ENCODE peak calls at places on chromosome 6, in ten cellular contexts. E is ovary, T is foreskin fibroblast, D is PC-3, J is fibroblast of lung, C is uterus, N is heart right ventricle, I is bronchial epithelial cell, A is kidney epithelial cell, G is cardiac fibroblast. Z is an unnamed sample.

GRCh38 chr6:88749849-88750248 is 213.6 kb downstream of the RNGTT start:
- DNase-seq in E (no peak), A (no peak), D (no peak), N (no peak), G (no peak), T (no peak), C (no peak), I (peak), J (no peak), Z (no peak)

GRCh38 chr6:3039384-3039783 is 28.9 kb upstream of the RIPK1 start:
- DNase-seq in J (no peak), I (no peak), T (no peak), E (no peak), A (no peak), G (no peak), C (no peak), N (no peak), D (no peak), Z (no peak)

GRCh38 chr6:108562503-108562993 is 1.8 kb downstream of the FOXO3 start:
- DNase-seq in D (peak), A (peak), J (peak), N (peak), G (peak), C (peak), I (peak), E (peak), T (peak), Z (no peak)

GRCh38 chr6:150336299-150336698 is 32.5 kb upstream of the IYD start:
- DNase-seq in G (peak), A (peak), J (no peak), E (no peak), N (no peak), T (no peak), C (no peak), D (peak), I (peak), Z (peak)

GRCh38 chr6:14765106-14765505 is 480.8 kb upstream of the JARID2 start:
- DNase-seq in D (peak), T (peak), I (peak), E (no peak), J (peak), A (no peak), N (no peak), G (peak), C (no peak), Z (no peak)

GRCh38 chr6:113351183-113351834 is 505.8 kb upstream of the MARCKS start:
- DNase-seq in D (peak), C (no peak), J (peak), G (peak), I (peak), A (no peak), T (peak), E (no peak), N (peak), Z (no peak)

GRCh38 chr6:83341765-83342164 is 89.1 kb downstream of the ME1 start:
- DNase-seq in J (no peak), D (no peak), I (no peak), E (no peak), G (no peak), A (no peak), C (no peak), T (no peak), N (no peak), Z (peak)

GRCh38 chr6:93624408-93624807 is 205.0 kb upstream of the EPHA7 start:
- DNase-seq in A (no peak), D (no peak), G (peak), T (no peak), E (no peak), J (no peak), N (no peak), C (no peak), I (no peak), Z (no peak)

GRCh38 chr6:145863988-145864616 is 49.5 kb upstream of the FBXO30 start:
- DNase-seq in C (no peak), J (no peak), T (no peak), N (no peak), A (no peak), E (no peak), D (no peak), I (no peak), G (no peak), Z (peak)

GRCh38 chr6:19417713-19418112 is 419.5 kb upstream of the ID4 start:
- DNase-seq in D (peak), T (peak), G (peak), E (no peak), N (no peak), J (peak), C (no peak), I (peak), A (peak), Z (no peak)

GRCh38 chr6:36368921-36369880 is 18.3 kb downstream of the ETV7 start:
- DNase-seq in A (peak), D (no peak), G (peak), T (peak), E (peak), I (peak), C (no peak), N (no peak), J (peak), Z (no peak)

GRCh38 chr6:167233490-167233889 is 57.6 kb upstream of the UNC93A start:
- DNase-seq in E (no peak), I (no peak), N (no peak), J (no peak), C (no peak), D (no peak), G (no peak), T (no peak), A (no peak), Z (no peak)

GRCh38 chr6:11460001-11460668 is 77.4 kb upstream of the TMEM170B start:
- DNase-seq in C (no peak), A (no peak), J (no peak), E (no peak), I (peak), G (peak), T (peak), D (peak), N (no peak), Z (peak)

GRCh38 chr6:47780510-47781356 is 1.1 kb upstream of the OPN5 start:
- DNase-seq in G (peak), N (peak), A (peak), I (peak), J (peak), E (no peak), T (peak), C (no peak), D (peak), Z (peak)

GRCh38 chr6:1901556-1901955 is 291.8 kb downstream of the FOXC1 start:
- DNase-seq in A (peak), T (peak), G (peak), J (peak), I (peak), D (peak), C (no peak), N (no peak), E (no peak), Z (no peak)

GRCh38 chr6:33430991-33431879 is 11.4 kb downstream of the SYNGAP1 start:
- DNase-seq in D (no peak), C (peak), E (peak), J (peak), T (peak), I (no peak), G (peak), A (no peak), N (peak), Z (peak)

GRCh38 chr6:45784250-45784649 is 231.4 kb downstream of the CLIC5 start:
- DNase-seq in G (no peak), E (no peak), C (no peak), T (no peak), J (no peak), D (no peak), I (no peak), A (no peak), N (no peak), Z (no peak)

GRCh38 chr6:45789238-45789637 is 226.4 kb downstream of the CLIC5 start:
- DNase-seq in A (no peak), E (no peak), N (no peak), D (no peak), I (no peak), G (no peak), C (no peak), J (no peak), T (no peak), Z (no peak)

GRCh38 chr6:45783716-45784115 is 231.9 kb downstream of the CLIC5 start:
- DNase-seq in D (no peak), A (no peak), T (no peak), N (no peak), E (no peak), C (no peak), G (no peak), I (peak), J (no peak), Z (no peak)

GRCh38 chr6:45786243-45786795 is 229.3 kb downstream of the CLIC5 start:
- DNase-seq in G (no peak), I (no peak), E (no peak), J (no peak), D (no peak), N (no peak), T (peak), A (no peak), C (no peak), Z (no peak)

DNA sequence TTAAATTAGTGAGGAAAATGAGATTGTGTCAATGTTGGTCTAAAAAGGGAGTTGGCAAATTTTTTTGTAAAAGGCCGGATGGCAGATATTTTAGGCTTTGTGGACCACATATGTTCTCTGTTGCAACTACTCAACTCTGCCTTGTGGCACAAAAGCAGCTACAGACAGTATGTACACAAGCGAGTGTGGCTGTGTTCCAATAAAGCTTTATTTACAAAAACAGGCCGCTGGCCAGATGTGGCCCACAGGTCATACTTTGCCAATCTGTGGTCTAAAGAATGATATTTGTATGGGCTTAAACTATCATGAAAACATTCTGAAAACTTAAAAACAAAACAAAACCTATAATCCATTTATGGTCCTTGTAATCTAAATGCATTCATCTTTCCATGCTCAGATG is 228.3 kb downstream of the CLIC5 start:
- DNase-seq in C (no peak), A (no peak), J (peak), D (no peak), I (no peak), G (no peak), T (no peak), E (no peak), N (no peak), Z (no peak)
- TF ChIP-seq CTCF in C (no peak), A (no peak), J (no peak), D (no peak), I (no peak), G (no peak), T (no peak), E (no peak), N (no peak), Z (no peak)

GRCh38 chr6:39931607-39932006 is 2.7 kb downstream of the MOCS1 start:
- DNase-seq in G (no peak), J (no peak), C (no peak), I (no peak), T (no peak), D (no peak), A (no peak), E (no peak), N (no peak), Z (no peak)

GRCh38 chr6:39933669-39934059 is 598 bp downstream of the MOCS1 start:
- DNase-seq in J (no peak), D (no peak), E (no peak), N (no peak), T (no peak), G (no peak), I (no peak), C (no peak), A (no peak), Z (no peak)

GRCh38 chr6:39930540-39930939 is 3.7 kb downstream of the MOCS1 start:
- DNase-seq in N (no peak), J (no peak), G (no peak), D (no peak), C (no peak), I (no peak), T (no peak), A (no peak), E (no peak), Z (no peak)

GRCh38 chr6:39934060-39934757 is at the start of gene MOCS1:
- DNase-seq in A (no peak), I (peak), N (peak), D (peak), J (peak), T (peak), C (peak), E (peak), G (peak), Z (no peak)

DNA sequence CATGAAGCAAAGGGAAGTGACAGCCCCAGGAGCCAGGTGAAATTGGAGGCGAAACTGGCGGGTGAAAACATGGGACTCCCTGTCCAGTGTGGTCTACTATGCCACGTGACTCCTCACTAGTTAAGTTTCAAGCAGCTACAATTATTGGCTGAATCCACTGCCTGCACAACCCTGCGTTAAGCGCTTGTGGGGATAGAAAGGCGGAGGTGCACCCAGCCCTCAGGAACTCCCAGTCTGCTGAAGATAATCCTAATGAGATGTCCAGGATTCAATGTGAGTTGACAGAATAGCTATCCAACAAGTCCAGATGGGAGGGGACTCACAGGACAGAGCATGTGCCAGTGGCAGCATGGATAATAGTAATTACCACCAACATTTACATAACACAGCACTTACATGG is 1.9 kb downstream of the MOCS1 start:
- DNase-seq in J (no peak), I (no peak), C (no peak), T (no peak), E (no peak), A (no peak), D (no peak), G (no peak), N (no peak), Z (no peak)
- H3K4me3 ChIP-seq in J (no peak), I (no peak), C (no peak), T (no peak), E (no peak), A (no peak), D (no peak), G (no peak), N (no peak), Z (no peak)

GRCh38 chr6:5238336-5238735 is 22.4 kb downstream of the LYRM4 start:
- DNase-seq in T (no peak), C (no peak), D (no peak), N (no peak), E (no peak), I (no peak), G (no peak), A (no peak), J (no peak), Z (no peak)
- TF ChIP-seq CTCF in T (no peak), C (no peak), D (no peak), N (no peak), E (no peak), I (no peak), G (no peak), A (no peak), J (no peak), Z (no peak)

DNA sequence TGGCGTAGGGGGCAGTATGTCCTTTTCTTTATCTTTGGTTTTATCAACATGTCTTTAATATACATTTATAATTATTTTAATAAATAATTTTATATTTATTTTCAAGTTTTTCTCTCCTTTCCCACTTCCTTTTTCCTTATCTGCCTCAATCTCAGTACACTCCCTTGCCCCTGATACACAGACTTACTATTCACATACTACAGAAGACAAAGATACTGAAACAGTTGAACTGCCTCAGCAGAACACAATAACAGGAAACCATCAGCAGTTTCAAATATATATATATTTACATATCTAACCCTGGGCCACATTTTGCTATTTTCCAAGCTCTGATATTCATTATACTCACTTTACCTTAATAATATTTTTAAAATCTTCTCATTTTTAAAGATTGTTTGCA is 19.8 kb downstream of the IBTK start:
- DNase-seq in D (no peak), G (no peak), J (no peak), C (no peak), A (no peak), N (no peak), E (no peak), I (no peak), T (no peak), Z (peak)
- H3K4me3 ChIP-seq in D (no peak), G (no peak), J (no peak), C (no peak), A (no peak), N (no peak), E (no peak), I (no peak), T (no peak), Z (no peak)

DNA sequence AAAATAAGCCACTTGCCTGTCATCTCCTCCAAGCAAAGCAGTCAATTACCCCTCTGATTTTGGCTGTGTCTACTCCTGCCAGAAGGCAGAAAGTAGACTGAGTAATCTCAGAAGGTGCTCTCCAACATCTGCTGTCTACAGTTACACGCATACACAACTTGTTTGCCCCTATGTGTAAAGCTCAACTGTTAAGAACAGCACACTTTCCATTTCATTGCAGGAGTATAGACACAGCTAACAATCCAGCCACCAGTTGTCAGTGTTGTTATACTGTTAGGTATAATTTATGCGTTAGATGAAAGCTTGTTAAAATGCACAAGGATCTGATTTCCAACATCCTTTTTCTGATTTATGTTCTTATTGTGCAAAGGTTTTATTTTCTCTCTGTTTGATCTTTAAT is 88.2 kb downstream of the SAMD3 start:
- DNase-seq in G (no peak), N (no peak), D (no peak), C (no peak), J (no peak), A (no peak), I (no peak), T (no peak), E (no peak), Z (peak)
- TF ChIP-seq CTCF in G (no peak), N (no peak), D (no peak), C (no peak), J (no peak), A (no peak), I (no peak), T (no peak), E (no peak), Z (no peak)

DNA sequence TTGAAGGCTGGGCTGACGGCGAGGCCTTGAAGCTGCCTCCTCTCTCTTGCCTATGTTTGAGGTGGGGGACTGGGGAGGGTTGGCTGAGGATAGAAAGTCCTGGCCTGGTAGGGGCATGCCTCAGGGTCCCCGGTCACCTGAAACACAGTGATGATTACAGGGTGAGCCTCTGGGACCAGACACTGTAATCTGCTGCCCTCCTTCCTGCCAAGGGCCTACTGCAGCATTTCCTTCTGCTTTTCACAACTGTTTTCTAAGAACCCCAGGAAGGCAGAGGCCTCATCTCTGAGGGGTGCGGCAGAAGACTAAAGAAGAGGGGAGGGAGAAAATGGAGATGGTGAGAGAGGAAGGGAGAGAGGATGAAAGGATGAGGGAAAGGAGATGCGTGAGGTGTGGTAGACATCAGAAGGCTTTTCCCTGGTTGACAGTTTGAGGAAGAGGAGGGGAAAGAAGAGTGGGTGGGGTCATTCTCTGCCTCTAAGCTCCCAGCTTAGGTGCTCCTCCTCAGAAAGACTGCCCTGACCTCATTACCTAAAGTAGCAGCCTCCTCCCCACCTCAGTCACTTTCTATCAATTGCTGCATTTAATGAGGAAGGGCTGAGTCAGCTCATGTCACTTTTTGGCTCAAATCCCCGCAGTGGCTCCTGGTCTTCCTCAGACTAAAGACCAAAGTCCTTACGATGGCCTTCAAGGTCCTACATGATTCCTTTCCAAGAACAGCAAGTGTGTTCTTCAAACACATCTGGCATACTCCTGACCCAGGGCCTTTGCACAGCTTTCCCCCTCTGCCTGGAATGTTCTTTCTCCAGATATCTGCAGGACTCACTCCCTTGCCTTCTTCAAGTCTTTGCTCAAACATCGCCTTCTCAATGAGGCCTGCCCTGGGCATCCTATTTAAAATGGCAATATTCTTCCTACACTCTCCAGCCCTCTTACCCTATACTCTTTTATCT is 29.9 kb downstream of the VEGFA start:
- DNase-seq in E (no peak), J (no peak), N (no peak), D (peak), G (no peak), T (peak), I (no peak), A (no peak), C (no peak), Z (no peak)
- H3K4me3 ChIP-seq in E (no peak), J (no peak), N (no peak), D (no peak), G (no peak), T (no peak), I (no peak), A (no peak), C (no peak), Z (no peak)

DNA sequence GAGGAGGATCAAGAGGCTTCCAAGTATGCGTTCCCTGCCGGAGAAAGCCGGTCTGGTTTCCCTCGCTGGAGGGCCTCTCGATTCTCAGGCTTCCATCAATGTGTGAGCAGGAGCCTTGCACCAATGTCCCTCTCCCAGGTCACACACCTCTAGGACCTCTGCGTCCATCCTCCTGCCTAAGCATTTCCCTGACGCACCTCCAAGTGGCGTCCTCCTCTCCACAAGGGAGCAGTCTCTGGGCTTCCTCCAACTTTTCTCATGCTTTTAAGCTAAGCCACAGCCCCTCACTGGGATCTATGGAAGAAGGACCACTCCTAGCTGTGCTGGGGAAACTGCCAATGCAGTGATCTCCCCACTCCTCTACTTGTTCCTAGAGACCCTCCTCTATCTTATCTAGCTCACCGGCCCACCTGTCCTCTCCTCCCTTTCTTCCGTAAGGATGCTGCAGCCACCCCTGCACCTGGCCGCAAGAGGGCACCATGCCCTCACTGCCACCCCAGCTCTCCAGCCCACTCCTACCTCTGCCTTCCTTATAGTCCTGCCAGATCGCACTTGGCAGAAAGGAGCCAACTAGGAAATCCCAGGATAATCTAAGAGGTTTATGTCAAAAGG is 258.7 kb downstream of the LRFN2 start:
- DNase-seq in I (peak), T (no peak), J (no peak), A (no peak), G (no peak), N (no peak), D (peak), E (no peak), C (no peak), Z (peak)
- TF ChIP-seq CTCF in I (peak), T (peak), J (no peak), A (peak), G (no peak), N (peak), D (peak), E (no peak), C (peak), Z (peak)